ENCODE peak calls at places on chromosome 12, in four cellular contexts. Q is body of pancreas, A is astrocyte of the spinal cord, M is suprapubic skin. O is an unnamed sample.

GRCh38 chr12:124094733-124095132 is 121.7 kb downstream of the ZNF664 start:
- DNase-seq in Q (no peak), A (no peak), M (no peak), O (no peak)

GRCh38 chr12:26704684-26705475 is 128.1 kb downstream of the ITPR2 start:
- DNase-seq in Q (no peak), A (peak; percentile 47), M (no peak), O (no peak)

GRCh38 chr12:91098942-91099341 is 12.4 kb downstream of the LUM start:
- DNase-seq in Q (peak; percentile 12), A (peak; percentile 95), M (peak; percentile 58), O (no peak)

GRCh38 chr12:96770239-96770780 is 136.7 kb upstream of the NEDD1 start:
- DNase-seq in Q (no peak), A (no peak), M (no peak), O (no peak)

GRCh38 chr12:44015333-44015941 is 179.6 kb downstream of the TMEM117 start:
- DNase-seq in Q (no peak), A (peak; percentile 66), M (no peak), O (peak; percentile 36)

GRCh38 chr12:43882578-43883178 is 46.8 kb downstream of the TMEM117 start:
- DNase-seq in Q (peak; percentile 15), A (peak; percentile 65), M (no peak), O (peak; percentile 16)

GRCh38 chr12:90826031-90826430 is 128.9 kb downstream of the CCER1 start:
- DNase-seq in Q (no peak), A (no peak), M (no peak), O (no peak)

GRCh38 chr12:98469108-98469507 is 46.3 kb upstream of the TMPO start:
- DNase-seq in Q (no peak), A (no peak), M (no peak), O (no peak)

GRCh38 chr12:109604132-109604585 is 30.6 kb downstream of the MVK start:
- DNase-seq in Q (no peak), A (no peak), M (no peak), O (no peak)

GRCh38 chr12:19130224-19131019 is 889 bp downstream of the PLEKHA5 start:
- DNase-seq in Q (peak; percentile 43), A (peak; percentile 45), M (peak; percentile 64), O (no peak)

GRCh38 chr12:56634837-56635538 is 4.9 kb upstream of the BAZ2A start:
- DNase-seq in Q (peak; percentile 80), A (peak; percentile 83), M (peak; percentile 87), O (no peak)

GRCh38 chr12:6367969-6368892 is 7.1 kb downstream of the SCNN1A start:
- DNase-seq in Q (no peak), A (no peak), M (no peak), O (peak; percentile 16)

GRCh38 chr12:95877622-95878021 is 18.9 kb downstream of the SNRPF start:
- DNase-seq in Q (no peak), A (no peak), M (no peak), O (no peak)

GRCh38 chr12:113172185-113172584 is 13.1 kb downstream of the DDX54 start:
- DNase-seq in Q (no peak), A (no peak), M (no peak), O (no peak)

GRCh38 chr12:103326190-103326589 is 169.6 kb downstream of the C12orf42 start:
- DNase-seq in Q (no peak), A (no peak), M (no peak), O (no peak)

GRCh38 chr12:4388662-4389061 is 9.2 kb upstream of the FGF23 start:
- DNase-seq in Q (no peak), A (no peak), M (no peak), O (no peak)

GRCh38 chr12:4386756-4387155 is 7.2 kb upstream of the FGF23 start:
- DNase-seq in Q (no peak), A (no peak), M (no peak), O (no peak)

GRCh38 chr12:4388032-4388431 is 8.5 kb upstream of the FGF23 start:
- DNase-seq in Q (no peak), A (no peak), M (no peak), O (no peak)

GRCh38 chr12:4383304-4383865 is 3.9 kb upstream of the FGF23 start:
- DNase-seq in Q (no peak), A (no peak), M (no peak), O (no peak)

DNA sequence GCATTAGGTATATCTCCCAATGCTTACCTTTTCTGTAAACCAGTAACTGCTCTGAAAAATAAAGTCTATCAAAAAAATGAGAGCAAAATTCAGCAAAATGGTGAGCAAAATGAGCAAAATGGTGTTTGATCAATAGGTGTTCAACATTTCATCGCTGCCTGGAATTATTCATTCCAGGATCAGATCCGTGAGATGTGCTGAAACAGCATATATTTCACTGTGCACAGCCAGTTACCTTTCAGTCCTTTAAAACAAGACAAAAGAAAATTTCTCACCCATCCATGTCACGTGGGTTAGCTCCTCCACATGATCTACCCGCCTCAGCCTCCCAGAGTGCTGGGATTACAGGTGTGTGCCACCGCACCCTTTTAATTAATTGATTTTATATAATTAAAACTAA is 8.1 kb upstream of the FGF23 start:
- DNase-seq in Q (no peak), A (no peak), M (no peak), O (no peak)
- TF ChIP-seq CTCF in Q (no peak), A (no peak), M (no peak), O (no peak)

GRCh38 chr12:46124132-46124847 is 133.9 kb upstream of the SCAF11 start:
- DNase-seq in Q (no peak), A (no peak), M (no peak), O (no peak)

GRCh38 chr12:46131729-46132128 is 137.1 kb downstream of the SLC38A1 start:
- DNase-seq in Q (no peak), A (no peak), M (no peak), O (no peak)

GRCh38 chr12:46124848-46125619 is 134.7 kb upstream of the SCAF11 start:
- DNase-seq in Q (peak; percentile 58), A (peak; percentile 85), M (no peak), O (peak; percentile 39)

DNA sequence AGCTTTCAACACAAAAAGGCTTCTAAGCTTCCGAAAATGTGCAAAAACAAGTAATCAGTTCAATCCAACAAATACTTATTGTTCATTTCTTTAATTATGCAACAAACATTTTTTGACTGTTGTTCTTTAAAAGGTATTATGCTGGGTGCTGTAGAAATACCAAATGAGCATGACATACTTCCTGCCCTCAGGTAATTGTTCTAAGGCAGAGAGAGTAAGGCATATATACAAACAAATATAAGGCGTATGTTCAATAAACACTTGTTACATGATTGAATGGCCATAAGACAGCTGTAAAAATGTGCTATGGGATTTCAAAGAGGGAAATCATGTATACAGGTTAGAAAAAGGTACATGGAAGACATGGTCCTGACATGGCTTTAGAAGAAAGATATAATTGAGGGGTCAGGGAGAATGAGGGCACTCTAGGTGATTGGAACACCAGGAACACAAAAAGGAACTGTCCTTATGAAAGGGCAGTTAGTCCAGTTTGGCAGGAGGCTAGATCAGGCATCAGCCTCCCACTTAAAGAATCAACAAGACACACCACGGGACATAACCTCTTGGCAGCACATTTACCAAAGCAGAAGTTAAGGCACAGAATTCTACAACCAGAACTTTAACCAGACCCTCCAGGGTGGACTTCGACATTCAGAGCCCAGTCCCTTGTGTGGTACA is 135.8 kb upstream of the SCAF11 start:
- DNase-seq in Q (no peak), A (no peak), M (no peak), O (no peak)
- H3K4me3 ChIP-seq in Q (no peak overlapping the region), A (no peak overlapping the region), M (no peak overlapping the region), O (no peak overlapping the region)

DNA sequence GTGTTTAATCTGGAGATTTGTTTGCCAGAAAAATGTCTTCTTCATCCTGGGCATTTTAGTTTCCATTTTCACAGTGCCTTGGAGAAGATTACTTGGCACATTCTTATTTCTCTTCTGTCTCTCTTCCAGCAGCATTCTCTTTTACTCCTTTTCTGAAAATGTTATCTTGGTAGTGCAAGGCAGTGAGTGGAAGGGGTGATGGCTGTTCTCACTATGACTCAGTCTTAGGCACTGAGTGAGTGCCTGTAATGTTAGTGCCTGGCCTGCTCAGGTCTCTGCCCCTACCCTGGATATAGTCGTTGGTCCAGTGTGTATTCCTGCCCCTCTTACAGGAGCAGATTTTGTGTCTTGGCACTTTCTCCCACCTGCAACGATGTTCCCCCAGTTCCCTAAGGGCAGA is 13.1 kb downstream of the CLECL1 start:
- DNase-seq in Q (no peak), A (no peak), M (no peak), O (no peak)
- TF ChIP-seq CTCF in Q (no peak), A (no peak), M (no peak), O (no peak)

DNA sequence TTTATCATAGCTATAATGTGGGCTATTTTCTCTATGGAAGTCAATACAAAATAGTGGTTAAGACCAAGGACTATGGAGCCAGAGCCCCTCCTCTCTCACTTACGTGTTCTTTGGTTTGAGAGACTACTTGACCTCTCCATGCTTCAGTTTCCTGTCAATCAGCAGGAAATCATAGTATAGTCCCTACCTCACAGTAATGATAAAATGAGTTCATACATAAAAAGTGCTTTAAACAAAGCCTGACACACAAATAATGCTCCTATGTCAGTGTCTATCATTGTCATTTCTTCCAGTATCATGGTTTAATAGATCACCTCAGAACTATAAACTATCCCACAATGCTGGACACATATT is 90.4 kb downstream of the MED13L start:
- DNase-seq in Q (no peak), A (peak; percentile 20), M (no peak), O (no peak)
- H3K4me3 ChIP-seq in Q (no peak overlapping the region), A (no peak overlapping the region), M (no peak overlapping the region), O (no peak overlapping the region)